ENCODE peak calls at places on chromosome 21, in seven cellular contexts. Z is ovary, U is SK-N-SH, V is BE2C, N is RWPE1, S is fibroblast of pulmonary artery, F is neural crest cell. G is an unnamed sample.

GRCh38 chr21:40680311-40680710 is 166.6 kb downstream of the DSCAM start:
- DNase-seq in Z (no peak), U (no peak), V (no peak), N (no peak), S (no peak), F (no peak), G (no peak)

GRCh38 chr21:23968722-23969647 is 1638.3 kb downstream of the MRPL39 start:
- DNase-seq in Z (no peak), U (peak), V (peak), N (peak), S (peak), F (peak), G (peak)

GRCh38 chr21:28828981-28829380 is 163.7 kb downstream of the LTN1 start:
- DNase-seq in Z (no peak), U (no peak), V (no peak), N (no peak), S (no peak), F (no peak), G (no peak)

GRCh38 chr21:26881504-26882228 is 36.5 kb upstream of the ADAMTS1 start:
- DNase-seq in Z (no peak), U (peak), V (no peak), N (no peak), S (peak), F (no peak), G (no peak)

GRCh38 chr21:38773108-38774061 is 32.3 kb upstream of the ETS2 start:
- DNase-seq in Z (no peak), U (no peak), V (no peak), N (peak), S (peak), F (no peak), G (no peak)

GRCh38 chr21:40386301-40386911 is 460.6 kb downstream of the DSCAM start:
- DNase-seq in Z (no peak), U (peak), V (peak), N (peak), S (no peak), F (peak), G (no peak)

GRCh38 chr21:45153358-45154318 is 79.3 kb downstream of the ADARB1 start:
- DNase-seq in Z (no peak), U (no peak), V (no peak), N (no peak), S (no peak), F (no peak), G (no peak)

GRCh38 chr21:44354001-44354405 is 582 bp downstream of the TRPM2 start:
- DNase-seq in Z (no peak), U (no peak), V (no peak), N (no peak), S (no peak), F (no peak), G (no peak)

GRCh38 chr21:15592271-15592860 is 137.4 kb upstream of the USP25 start:
- DNase-seq in Z (no peak), U (peak), V (no peak), N (peak), S (peak), F (peak), G (no peak)

GRCh38 chr21:44024895-44025353 is 12.8 kb downstream of the TRAPPC10 start:
- DNase-seq in Z (peak), U (no peak), V (no peak), N (no peak), S (peak), F (no peak), G (no peak)

GRCh38 chr21:41195311-41195710 is 27.4 kb downstream of the BACE2 start:
- DNase-seq in Z (no peak), U (no peak), V (no peak), N (no peak), S (no peak), F (no peak), G (no peak)

GRCh38 chr21:29601072-29601471 is 302.4 kb downstream of the BACH1 start:
- DNase-seq in Z (no peak), U (no peak), V (no peak), N (no peak), S (no peak), F (no peak), G (no peak)

GRCh38 chr21:28442624-28443023 is 550.1 kb downstream of the LTN1 start:
- DNase-seq in Z (no peak), U (no peak), V (no peak), N (no peak), S (peak), F (no peak), G (no peak)

GRCh38 chr21:43893536-43894205 is 28.6 kb downstream of the AGPAT3 start:
- DNase-seq in Z (no peak), U (no peak), V (no peak), N (no peak), S (no peak), F (no peak), G (no peak)

GRCh38 chr21:44427241-44428120 is 27.8 kb upstream of the LRRC3 start:
- DNase-seq in Z (no peak), U (no peak), V (no peak), N (no peak), S (no peak), F (no peak), G (no peak)

GRCh38 chr21:16108561-16109070 is 378.8 kb downstream of the USP25 start:
- DNase-seq in Z (no peak), U (no peak), V (no peak), N (no peak), S (no peak), F (no peak), G (no peak)

GRCh38 chr21:40553781-40554180 is 293.2 kb downstream of the DSCAM start:
- DNase-seq in Z (no peak), U (no peak), V (no peak), N (no peak), S (no peak), F (no peak), G (no peak)

GRCh38 chr21:27112186-27112585 is 145.3 kb upstream of the ADAMTS5 start:
- DNase-seq in Z (no peak), U (no peak), V (no peak), N (no peak), S (no peak), F (no peak), G (no peak)

GRCh38 chr21:39681257-39681656 is 63.7 kb upstream of the IGSF5 start:
- DNase-seq in Z (no peak), U (no peak), V (no peak), N (no peak), S (peak), F (no peak), G (no peak)

DNA sequence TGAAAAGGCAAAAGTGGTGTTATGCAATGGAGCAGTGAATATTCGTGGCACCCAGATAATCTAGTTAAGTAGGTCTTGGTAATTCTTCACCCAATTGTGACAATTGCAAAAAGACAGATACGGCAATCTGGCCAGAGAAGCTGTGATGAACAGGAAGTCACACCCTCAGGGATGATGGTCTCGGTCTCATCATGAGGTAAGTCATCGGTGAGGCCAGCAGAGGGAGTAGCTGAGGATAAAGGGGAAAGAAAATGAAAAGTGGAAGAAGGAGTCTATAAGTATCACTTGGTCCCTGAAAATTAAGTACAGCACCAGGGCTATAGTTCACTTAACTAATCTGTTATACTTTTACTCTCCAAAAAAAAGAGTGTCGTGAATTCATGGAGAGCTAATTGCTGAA is 258.8 kb upstream of the NCAM2 start:
- DNase-seq in Z (no peak), U (peak), V (peak), N (peak), S (no peak), F (no peak), G (no peak)
- TF ChIP-seq CTCF in Z (no peak), U (peak), V (peak), N (no peak), S (no peak), F (peak), G (no peak)

GRCh38 chr21:34517491-34518245 is 5.7 kb upstream of the KCNE1 start:
- DNase-seq in Z (no peak), U (no peak), V (no peak), N (no peak), S (no peak), F (no peak), G (no peak)
- TF ChIP-seq CTCF in Z (no peak), U (peak), V (peak), N (no peak), S (peak), F (peak), G (no peak)

GRCh38 chr21:46246345-46246744 is 17.8 kb upstream of the LSS start:
- DNase-seq in Z (no peak), U (no peak), V (no peak), N (no peak), S (no peak), F (no peak), G (no peak)

GRCh38 chr21:46250146-46250725 is 21.7 kb upstream of the LSS start:
- DNase-seq in Z (no peak), U (no peak), V (no peak), N (no peak), S (peak), F (no peak), G (no peak)

GRCh38 chr21:46245213-46245915 is 16.8 kb upstream of the LSS start:
- DNase-seq in Z (no peak), U (no peak), V (no peak), N (no peak), S (no peak), F (no peak), G (no peak)

GRCh38 chr21:46247699-46248460 is 19.3 kb upstream of the LSS start:
- DNase-seq in Z (no peak), U (no peak), V (no peak), N (no peak), S (no peak), F (no peak), G (no peak)

GRCh38 chr21:46248827-46249226 is 20.3 kb upstream of the LSS start:
- DNase-seq in Z (no peak), U (no peak), V (no peak), N (no peak), S (no peak), F (no peak), G (no peak)
- TF ChIP-seq CTCF in Z (no peak), U (no peak), V (no peak), N (no peak), S (no peak), F (no peak), G (no peak)

DNA sequence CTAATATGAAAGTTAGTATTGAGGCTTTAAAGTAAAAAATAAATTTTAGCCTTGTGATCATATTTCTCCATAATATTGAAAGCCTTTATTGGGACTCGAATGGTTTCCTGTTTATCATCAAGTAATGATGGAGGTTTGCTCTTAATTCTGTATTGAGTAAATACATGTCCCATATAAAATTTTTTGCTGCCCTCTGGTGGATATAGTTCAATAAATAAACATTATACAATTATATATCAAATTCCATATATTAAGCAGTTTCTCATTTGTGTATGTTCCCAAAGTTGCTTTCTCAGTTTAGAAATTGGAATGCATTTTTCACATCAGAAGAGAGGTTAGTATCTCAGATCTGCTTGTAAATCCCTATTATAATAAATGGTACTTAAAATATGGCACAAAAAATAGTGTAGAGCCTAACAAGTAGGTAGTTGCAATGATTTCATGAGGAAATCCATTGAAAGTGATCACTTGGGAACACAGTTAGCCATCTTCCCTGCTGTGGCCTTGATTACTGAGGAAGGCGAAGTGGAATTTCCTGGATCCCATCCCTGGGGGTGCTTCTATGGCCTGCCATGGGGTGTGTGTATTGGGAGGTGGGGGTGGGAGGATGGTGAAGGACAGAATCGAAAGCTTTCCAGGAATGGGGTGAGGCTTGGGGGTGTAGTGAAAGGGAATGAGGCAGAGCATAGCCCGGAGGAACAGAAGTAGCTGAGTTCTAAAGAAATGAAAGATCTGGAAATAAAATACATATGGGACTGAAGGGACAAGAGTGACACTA is 84.1 kb upstream of the C21orf91 start:
- DNase-seq in Z (no peak), U (peak), V (no peak), N (peak), S (peak), F (no peak), G (no peak)
- TF ChIP-seq CTCF in Z (no peak), U (peak), V (no peak), N (peak), S (no peak), F (peak), G (no peak)

GRCh38 chr21:42486551-42486950 is 9.5 kb downstream of the RSPH1 start:
- DNase-seq in Z (no peak), U (no peak), V (no peak), N (peak), S (no peak), F (no peak), G (no peak)
- TF ChIP-seq CTCF in Z (no peak), U (no peak), V (no peak), N (no peak), S (no peak), F (no peak), G (no peak)

GRCh38 chr21:30733026-30733425 is 14.0 kb downstream of the KRTAP21-2 start:
- DNase-seq in Z (no peak), U (no peak), V (no peak), N (peak), S (no peak), F (no peak), G (no peak)
- TF ChIP-seq CTCF in Z (no peak), U (peak), V (no peak), N (peak), S (no peak), F (no peak), G (no peak)

DNA sequence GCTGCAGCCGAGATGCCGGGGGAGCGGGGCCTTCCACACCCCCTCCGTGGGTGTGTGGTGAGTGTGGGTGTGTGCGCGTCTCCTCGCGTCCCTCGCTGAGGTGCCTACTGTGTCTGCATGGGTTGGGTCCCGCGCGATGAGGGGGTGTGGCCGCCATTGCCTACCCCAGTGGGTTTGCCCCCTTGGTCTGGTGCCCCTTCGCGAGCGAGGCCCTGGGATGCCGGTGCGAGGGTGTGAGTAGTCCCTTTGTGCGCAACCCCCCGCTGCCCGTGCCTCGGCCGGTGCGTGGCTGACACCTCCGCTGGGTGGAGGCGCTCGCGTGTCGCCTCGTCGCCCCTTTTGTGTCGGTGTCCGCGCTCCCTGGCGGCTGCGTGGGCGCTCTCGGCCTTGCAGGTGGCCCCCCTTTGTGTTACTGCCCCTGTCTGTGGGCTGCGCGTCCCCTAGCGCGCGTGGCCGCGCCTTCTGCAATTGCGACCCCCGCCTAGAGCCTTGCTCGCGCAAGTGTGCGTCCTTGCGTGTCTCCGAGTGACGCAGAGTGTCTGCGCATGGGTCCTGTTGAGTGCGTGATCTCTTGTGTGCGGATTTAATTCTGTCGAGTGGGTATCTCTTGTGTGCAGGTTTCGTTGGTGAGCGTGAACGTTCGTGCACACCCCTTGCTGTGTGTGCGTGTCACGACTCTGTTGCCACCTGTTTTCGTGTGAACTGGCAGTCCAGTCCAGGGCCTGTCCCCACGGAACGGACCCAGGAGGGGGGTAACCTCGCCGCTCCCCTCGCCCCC is 552 bp downstream of the TTC3 start:
- DNase-seq in Z (peak), U (peak), V (peak), N (peak), S (peak), F (no peak), G (peak)
- TF ChIP-seq CTCF in Z (no peak), U (peak), V (no peak), N (peak), S (no peak), F (no peak), G (no peak)

DNA sequence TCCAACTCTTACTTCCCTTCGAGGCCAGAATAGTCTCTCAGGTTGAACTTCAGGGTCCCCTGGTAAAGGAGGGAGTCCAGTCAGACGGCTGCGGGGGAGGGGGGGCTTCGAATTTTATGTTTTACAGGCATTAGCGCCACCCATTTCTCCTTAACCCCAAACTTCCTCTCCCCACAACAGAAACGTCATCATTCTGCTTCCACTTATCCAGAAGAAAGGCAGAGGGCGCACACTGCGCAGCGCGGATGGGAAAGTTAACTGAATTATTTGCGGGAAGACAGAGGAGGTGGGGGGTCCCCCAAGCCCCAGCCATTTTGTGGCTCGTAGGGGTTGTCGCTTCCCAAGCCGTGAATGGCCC is 529 bp upstream of the PRMT2 start:
- DNase-seq in Z (peak), U (peak), V (peak), N (peak), S (peak), F (no peak), G (no peak)
- TF ChIP-seq CTCF in Z (peak), U (peak), V (peak), N (no peak), S (peak), F (no peak), G (no peak)

GRCh38 chr21:32467291-32467690 is 54.8 kb downstream of the EVA1C start:
- DNase-seq in Z (no peak), U (no peak), V (no peak), N (no peak), S (no peak), F (no peak), G (no peak)
- TF ChIP-seq CTCF in Z (no peak), U (no peak), V (no peak), N (no peak), S (no peak), F (no peak), G (no peak)

G was measured in activated B cell treated with CpG ODN at 0.5 μM for 24 hours.